ENCODE peak calls at places on chromosomes 16 and 17, in four cellular contexts. E, Y, R and J are unnamed samples.

GRCh38 chr17:2050246-2050866 is 4.5 kb upstream of the HIC1 start:
- DNase-seq in E (peak; percentile 68), Y (peak; percentile 71), R (no peak), J (peak; percentile 44)

GRCh38 chr17:4920351-4921048 is 11.6 kb upstream of the GP1BA start:
- DNase-seq in E (no peak), Y (no peak), R (no peak), J (no peak)

GRCh38 chr17:68576811-68577551 is 24.2 kb downstream of the FAM20A start:
- DNase-seq in E (no peak), Y (no peak), R (no peak), J (no peak)

GRCh38 chr17:8947201-8947600 is 18.3 kb downstream of the PIK3R5 start:
- DNase-seq in E (no peak), Y (no peak), R (no peak), J (no peak)

GRCh38 chr17:17693253-17693954 is 12.1 kb downstream of the RAI1 start:
- DNase-seq in E (peak; percentile 88), Y (no peak), R (no peak), J (peak; percentile 64)

GRCh38 chr17:4796550-4796915 is 569 bp downstream of the PSMB6 start:
- DNase-seq in E (peak; percentile 25), Y (no peak), R (no peak), J (peak; percentile 49)

GRCh38 chr17:70520447-70520846 is 351.1 kb downstream of the KCNJ2 start:
- DNase-seq in E (no peak), Y (no peak), R (no peak), J (no peak)

GRCh38 chr16:11256657-11257130 is 690 bp upstream of the SOCS1 start:
- DNase-seq in E (no peak), Y (no peak), R (no peak), J (peak; percentile 65)

GRCh38 chr17:47785538-47786123 is 36.0 kb downstream of the OSBPL7 start:
- DNase-seq in E (peak; percentile 14), Y (no peak), R (no peak), J (peak; percentile 41)